ENCODE peak calls at places on chromosome 3, in eight cellular contexts. D is A549, U is psoas muscle, T is mesendoderm, V is mammary epithelial cell, G is PC-3, X is ovary, Z is right cardiac atrium. Y is an unnamed sample. For H3K4me1, the result is how much of the 10 kb centered on the place peaks cover.

GRCh38 chr3:24495334-24495994 is 814 bp upstream of the THRB start:
- DNase-seq in V (peak), Z (peak), U (peak), D (peak), G (peak), X (no peak), T (peak), Y (no peak)

GRCh38 chr3:139121513-139122220 is 77.0 kb upstream of the PRR23C start:
- DNase-seq in Z (no peak), U (no peak), D (no peak), G (no peak), X (no peak), V (no peak), T (no peak), Y (peak)

GRCh38 chr3:129583289-129583688 is 23.2 kb downstream of the PLXND1 start:
- DNase-seq in T (no peak), D (no peak), U (no peak), X (no peak), G (no peak), Z (no peak), V (no peak), Y (no peak)

GRCh38 chr3:193140381-193140780 is 100.6 kb upstream of the PLAAT1 start:
- DNase-seq in Z (no peak), D (no peak), U (no peak), V (peak), T (no peak), G (peak), X (no peak), Y (peak)

GRCh38 chr3:186787642-186788481 is 4.5 kb downstream of the EIF4A2 start:
- DNase-seq in V (no peak), X (no peak), U (no peak), G (no peak), T (no peak), Z (no peak), D (no peak), Y (no peak)

GRCh38 chr3:66989241-66989640 is 8.9 kb upstream of the KBTBD8 start:
- DNase-seq in V (no peak), T (peak), X (no peak), D (no peak), U (no peak), Z (no peak), G (no peak), Y (no peak)

GRCh38 chr3:40780341-40780800 is 255.6 kb downstream of the ZNF621 start:
- DNase-seq in U (peak), X (peak), G (peak), V (peak), Z (peak), D (no peak), T (peak), Y (no peak)

GRCh38 chr3:118943597-118943996 is 91.0 kb downstream of the IGSF11 start:
- DNase-seq in G (no peak), D (no peak), Z (no peak), U (no peak), T (no peak), V (no peak), X (no peak), Y (no peak)

GRCh38 chr3:60517134-60517533 is 734.1 kb downstream of the FHIT start:
- DNase-seq in X (no peak), T (no peak), V (no peak), G (no peak), U (no peak), Z (no peak), D (no peak), Y (no peak)

GRCh38 chr3:34783881-34784280 is 855.4 kb upstream of the ARPP21 start:
- DNase-seq in X (no peak), V (no peak), G (no peak), U (no peak), Z (no peak), T (no peak), D (no peak), Y (no peak)

GRCh38 chr3:74624301-74624700 is 9.8 kb upstream of the CNTN3 start:
- DNase-seq in V (peak), X (no peak), T (no peak), G (no peak), U (no peak), Z (no peak), D (no peak), Y (peak)

GRCh38 chr3:150765949-150766720 is 3.2 kb upstream of the SIAH2 start:
- DNase-seq in D (no peak), X (no peak), T (peak), V (peak), U (no peak), Z (no peak), G (peak), Y (peak)

GRCh38 chr3:56801151-56801596 is 575 bp downstream of the ARHGEF3 start:
- DNase-seq in V (peak), X (peak), T (no peak), U (no peak), G (peak), Z (no peak), D (no peak), Y (no peak)

GRCh38 chr3:31147550-31147949 is 253.1 kb upstream of the GADL1 start:
- DNase-seq in U (no peak), T (no peak), G (no peak), D (no peak), V (no peak), X (no peak), Z (no peak), Y (no peak)

GRCh38 chr3:146345900-146346299 is 95.0 kb upstream of the PLSCR4 start:
- DNase-seq in X (no peak), T (peak), D (no peak), Z (no peak), G (no peak), V (no peak), U (no peak), Y (no peak)

GRCh38 chr3:78314327-78314726 is 1274.4 kb downstream of the ROBO2 start:
- DNase-seq in D (no peak), U (no peak), G (no peak), V (no peak), Z (no peak), X (no peak), T (no peak), Y (no peak)

GRCh38 chr3:139940622-139941021 is 5.6 kb downstream of the CLSTN2 start:
- DNase-seq in X (no peak), V (no peak), T (no peak), G (no peak), D (no peak), U (no peak), Z (no peak), Y (no peak)

GRCh38 chr3:101722394-101723173 is 1.8 kb upstream of the CEP97 start:
- DNase-seq in T (no peak), U (no peak), X (no peak), V (no peak), Z (no peak), G (no peak), D (no peak), Y (no peak)

GRCh38 chr3:149808209-149808829 is 4.7 kb upstream of the RNF13 start:
- DNase-seq in U (peak), D (peak), Z (peak), X (peak), V (peak), G (peak), T (peak), Y (peak)

GRCh38 chr3:63934041-63934440 is 21.9 kb upstream of the SCAANT1 start:
- DNase-seq in T (no peak), V (no peak), G (no peak), Z (no peak), X (no peak), D (no peak), U (no peak), Y (no peak)

GRCh38 chr3:190826018-190826417 is 36.5 kb downstream of the GMNC start:
- DNase-seq in U (no peak), V (no peak), T (no peak), X (no peak), G (no peak), D (no peak), Z (no peak), Y (peak)

GRCh38 chr3:184820525-184820924 is 8.6 kb downstream of the VPS8 start:
- DNase-seq in T (no peak), G (no peak), D (no peak), Z (no peak), V (no peak), U (no peak), X (no peak), Y (no peak)

GRCh38 chr3:184822654-184823053 is 10.7 kb downstream of the VPS8 start:
- DNase-seq in G (no peak), Z (no peak), D (no peak), V (no peak), T (no peak), U (no peak), X (no peak), Y (no peak)

GRCh38 chr3:184822081-184822480 is 10.1 kb downstream of the VPS8 start:
- DNase-seq in Z (no peak), V (no peak), D (no peak), U (no peak), X (no peak), T (no peak), G (no peak), Y (no peak)

GRCh38 chr3:184816654-184817053 is 4.7 kb downstream of the VPS8 start:
- DNase-seq in V (no peak), X (no peak), G (peak), T (no peak), U (no peak), Z (no peak), D (no peak), Y (peak)

GRCh38 chr3:184821034-184821433 is 9.1 kb downstream of the VPS8 start:
- DNase-seq in T (no peak), G (no peak), D (no peak), Z (no peak), V (no peak), X (no peak), U (no peak), Y (no peak)
- H3K4me1 ChIP-seq in T (under half), G (under half), D (under half), Z (under half), V (under half), X (under half), U (half or more), Y (under half)

GRCh38 chr3:105832618-105833017 is 36.2 kb downstream of the CBLB start:
- DNase-seq in U (no peak), D (no peak), G (no peak), V (no peak), X (no peak), T (no peak), Z (no peak), Y (no peak)

GRCh38 chr3:105829229-105829628 is 39.6 kb downstream of the CBLB start:
- DNase-seq in V (no peak), G (peak), Z (no peak), X (no peak), D (no peak), U (no peak), T (no peak), Y (no peak)

GRCh38 chr3:105829879-105830622 is 38.8 kb downstream of the CBLB start:
- DNase-seq in T (no peak), X (no peak), V (peak), Z (no peak), G (peak), U (no peak), D (no peak), Y (peak)

GRCh38 chr3:105828703-105829102 is 40.1 kb downstream of the CBLB start:
- DNase-seq in T (no peak), V (no peak), G (no peak), U (no peak), X (no peak), D (no peak), Z (no peak), Y (no peak)

GRCh38 chr3:105830836-105831235 is 38.0 kb downstream of the CBLB start:
- DNase-seq in T (no peak), Z (no peak), X (no peak), U (no peak), G (no peak), V (no peak), D (no peak), Y (no peak)
- H3K4me1 ChIP-seq in T (under half), Z (under half), X (under half), U (under half), G (under half), V (under half), D (half or more), Y (under half)

GRCh38 chr3:72411102-72411501 is 437.1 kb downstream of the SHQ1 start:
- DNase-seq in D (no peak), T (no peak), X (no peak), V (no peak), Z (no peak), G (peak), U (no peak), Y (no peak)

GRCh38 chr3:72411843-72412242 is 436.4 kb downstream of the SHQ1 start:
- DNase-seq in V (no peak), T (no peak), U (no peak), X (no peak), G (no peak), D (no peak), Z (no peak), Y (no peak)

GRCh38 chr3:72408983-72409779 is 439.1 kb downstream of the SHQ1 start:
- DNase-seq in D (no peak), T (no peak), U (no peak), V (no peak), G (no peak), Z (no peak), X (no peak), Y (no peak)

GRCh38 chr3:72401005-72401404 is 447.2 kb downstream of the SHQ1 start:
- DNase-seq in U (no peak), X (no peak), V (no peak), G (peak), D (no peak), T (no peak), Z (no peak), Y (peak)

DNA sequence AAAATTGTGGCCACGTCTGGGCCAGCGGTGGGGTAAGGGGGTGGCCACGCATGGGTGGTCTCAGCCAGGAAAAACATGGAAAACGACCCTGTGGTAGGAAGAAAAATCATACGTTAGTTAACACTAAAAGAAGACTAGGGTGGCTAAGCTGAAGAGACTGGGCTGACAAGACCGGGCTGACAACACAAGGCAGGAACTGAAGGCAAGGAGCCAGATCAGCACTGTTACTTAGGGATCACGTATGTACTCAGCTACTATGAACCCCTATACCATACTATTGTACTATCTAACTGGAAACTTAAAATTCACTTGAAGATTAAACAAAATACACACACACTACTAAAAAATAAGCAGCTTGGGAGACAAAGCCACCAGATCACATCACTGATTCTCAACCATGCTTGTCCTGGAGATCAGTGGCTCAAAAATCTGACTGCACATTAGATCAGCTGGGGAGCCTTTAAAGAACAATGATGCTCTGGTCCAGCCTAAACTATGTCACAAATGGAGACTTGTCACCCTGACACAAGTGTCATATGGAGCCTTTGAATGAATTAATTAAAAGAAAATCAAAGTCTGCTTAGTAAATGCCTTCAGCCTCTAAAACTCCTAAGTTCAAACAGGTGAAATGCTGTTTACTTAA is 442.2 kb downstream of the SHQ1 start:
- DNase-seq in U (no peak), Z (no peak), D (no peak), V (no peak), G (no peak), X (no peak), T (no peak), Y (no peak)
- H3K4me1 ChIP-seq in U (under half), Z (under half), D (under half), V (under half), G (under half), X (under half), T (under half), Y (under half)

GRCh38 chr3:50268276-50268675 is 671 bp upstream of the SEMA3B start:
- DNase-seq in Z (no peak), V (no peak), T (no peak), X (no peak), D (no peak), U (no peak), G (no peak), Y (no peak)
- H3K4me1 ChIP-seq in Z (under half), V (under half), T (under half), X (under half), D (half or more), U (half or more), G (half or more), Y (half or more)

GRCh38 chr3:4507010-4507596 is 14.0 kb downstream of the ITPR1 start:
- DNase-seq in V (no peak), X (no peak), U (no peak), Z (no peak), D (no peak), G (no peak), T (no peak), Y (no peak)
- H3K4me1 ChIP-seq in V (under half), X (under half), U (under half), Z (under half), D (under half), G (under half), T (under half), Y (under half)

GRCh38 chr3:69094467-69095205 is 9.9 kb downstream of the ARL6IP5 start:
- DNase-seq in Z (no peak), U (no peak), V (peak), X (no peak), G (no peak), D (no peak), T (no peak), Y (peak)
- H3K4me1 ChIP-seq in Z (under half), U (half or more), V (half or more), X (under half), G (under half), D (under half), T (under half), Y (under half)

DNA sequence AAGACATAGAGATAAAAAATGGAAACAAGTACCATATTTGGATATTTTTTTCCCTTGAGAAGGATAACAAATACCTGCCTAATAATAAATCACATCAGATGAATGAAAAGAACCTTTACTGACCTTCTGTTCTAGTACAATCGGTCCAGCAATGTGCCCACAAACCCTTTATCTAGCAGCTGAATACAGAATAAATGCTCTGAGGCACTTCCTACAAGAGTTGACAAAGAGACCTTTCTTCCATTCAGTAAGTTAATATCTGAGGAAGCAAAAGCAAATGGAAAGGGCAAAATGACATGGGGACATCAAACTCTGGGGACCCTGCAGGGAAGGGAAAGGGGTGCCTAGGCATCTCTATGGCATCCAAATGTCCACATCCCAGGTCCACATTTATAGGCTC is 115.8 kb downstream of the NEK10 start:
- DNase-seq in G (no peak), D (no peak), V (no peak), T (no peak), U (no peak), Z (no peak), X (no peak), Y (no peak)
- H3K4me1 ChIP-seq in G (under half), D (under half), V (under half), T (under half), U (under half), Z (under half), X (under half), Y (under half)

Y was measured in fibroblast of lung.